ENCODE peak calls at places on chromosomes 6 and 20, in seven cellular contexts. W is fibroblast of the aortic adventitia, T is epithelial cell of esophagus, E is fibroblast of pulmonary artery, B is ovary, A is body of pancreas, F is Daoy. D is an unnamed sample.

GRCh38 chr6:25883536-25883935 is 9.5 kb upstream of the SLC17A3 start:
- DNase-seq in W (no peak), T (no peak), E (peak), B (no peak), A (no peak), F (peak), D (no peak)

GRCh38 chr6:27368202-27368601 is 20.4 kb upstream of the ZNF391 start:
- DNase-seq in W (no peak), T (no peak), E (no peak), B (no peak), A (no peak), F (no peak), D (no peak)

GRCh38 chr20:24149881-24150307 is 161.3 kb upstream of the GGTLC1 start:
- DNase-seq in W (no peak), T (no peak), E (no peak), B (no peak), A (peak), F (no peak), D (no peak)

GRCh38 chr6:19444481-19444880 is 392.7 kb upstream of the ID4 start:
- DNase-seq in W (peak), T (no peak), E (peak), B (no peak), A (no peak), F (no peak), D (no peak)

GRCh38 chr20:6663104-6663503 is 104.4 kb upstream of the BMP2 start:
- DNase-seq in W (no peak), T (no peak), E (no peak), B (no peak), A (no peak), F (peak), D (no peak)

GRCh38 chr6:135163440-135163738 is 17.7 kb upstream of the MYB start:
- DNase-seq in W (no peak), T (no peak), E (no peak), B (no peak), A (no peak), F (no peak), D (peak)

GRCh38 chr6:337782-338464 is 45.6 kb downstream of the DUSP22 start:
- DNase-seq in W (no peak), T (peak), E (no peak), B (no peak), A (no peak), F (no peak), D (peak)

GRCh38 chr6:47163536-47163935 is 121.4 kb upstream of the ADGRF1 start:
- DNase-seq in W (no peak), T (no peak), E (no peak), B (no peak), A (no peak), F (no peak), D (no peak)

GRCh38 chr6:162069995-162070394 is 657.6 kb downstream of the PRKN start:
- DNase-seq in W (no peak), T (peak), E (peak), B (no peak), A (no peak), F (no peak), D (no peak)

GRCh38 chr6:29995346-29995777 is 53.0 kb downstream of the HLA-A start:
- DNase-seq in W (peak), T (peak), E (peak), B (no peak), A (no peak), F (peak), D (no peak)

GRCh38 chr6:124780621-124781020 is 181.6 kb upstream of the RNF217 start:
- DNase-seq in W (no peak), T (peak), E (no peak), B (no peak), A (no peak), F (no peak), D (no peak)

GRCh38 chr20:15654208-15654649 is 919.0 kb downstream of the KIF16B start:
- DNase-seq in W (peak), T (peak), E (peak), B (no peak), A (peak), F (no peak), D (no peak)

GRCh38 chr6:170063851-170064617 is 226.8 kb downstream of the DLL1 start:
- DNase-seq in W (no peak), T (no peak), E (no peak), B (peak), A (no peak), F (no peak), D (no peak)

GRCh38 chr20:38893056-38893455 is 33.2 kb upstream of the FAM83D start:
- DNase-seq in W (no peak), T (no peak), E (no peak), B (no peak), A (no peak), F (no peak), D (no peak)

GRCh38 chr6:69164564-69165252 is 529.6 kb downstream of the ADGRB3 start:
- DNase-seq in W (peak), T (peak), E (no peak), B (no peak), A (no peak), F (no peak), D (no peak)

GRCh38 chr20:56373942-56374341 is 15.2 kb downstream of the FAM210B start:
- DNase-seq in W (peak), T (peak), E (peak), B (no peak), A (no peak), F (peak), D (no peak)

GRCh38 chr6:549901-550300 is 107.0 kb downstream of the HUS1B start:
- DNase-seq in W (no peak), T (no peak), E (no peak), B (no peak), A (no peak), F (no peak), D (no peak)

GRCh38 chr6:16540804-16541752 is 220.2 kb downstream of the ATXN1 start:
- DNase-seq in W (peak), T (no peak), E (no peak), B (no peak), A (no peak), F (no peak), D (no peak)

D was measured in activated naive CD4-positive, alpha-beta T cell treated with anti-CD3 and anti-CD28 coated beads, Interleukin-2, amount 10 ng/mL, durations not matched to agents 7 days and 5 days.